ENCODE peak calls at places on chromosomes 1 and 21, in four cellular contexts. V is esophagus muscularis mucosa, P is Peyer's patch, E is endothelial cell of umbilical vein. X is an unnamed sample.

GRCh38 chr1:183808296-183809027 is 3.5 kb downstream of the RGL1 start:
- DNase-seq in P (no peak), E (no peak), V (no peak), X (no peak)

GRCh38 chr1:19122668-19123067 is 87.4 kb downstream of the UBR4 start:
- DNase-seq in P (no peak), V (no peak), E (no peak), X (no peak)

GRCh38 chr1:109356959-109357358 is 40.8 kb downstream of the SORT1 start:
- DNase-seq in P (no peak), V (no peak), E (no peak), X (no peak)

GRCh38 chr1:98323396-98323795 is 338.1 kb upstream of the SNX7 start:
- DNase-seq in E (peak; percentile 76), P (no peak), V (no peak), X (no peak)

GRCh38 chr1:237832803-237833202 is 57.9 kb downstream of the ZP4 start:
- DNase-seq in V (no peak), P (no peak), E (no peak), X (no peak)

GRCh38 chr1:36525166-36525565 is 42.5 kb upstream of the CSF3R start:
- DNase-seq in V (no peak), P (no peak), E (no peak), X (no peak)

GRCh38 chr21:45002381-45003204 is 62.8 kb downstream of the SLX9 start:
- DNase-seq in P (no peak), E (no peak), V (no peak), X (no peak)

GRCh38 chr1:81414417-81415087 is 386.2 kb upstream of the ADGRL2 start:
- DNase-seq in V (peak; percentile 94), E (peak; percentile 66), P (peak; percentile 35), X (peak; percentile 56)

GRCh38 chr1:206903687-206904086 is 6.4 kb downstream of the IL24 start:
- DNase-seq in V (no peak), E (no peak), P (no peak), X (no peak)

GRCh38 chr1:1906185-1907097 is 8.6 kb upstream of the CALML6 start:
- DNase-seq in V (no peak), P (peak; percentile 80), E (peak; percentile 78), X (peak; percentile 83)

GRCh38 chr1:79100385-79100784 is 93.9 kb upstream of the ADGRL4 start:
- DNase-seq in E (peak; percentile 43), V (no peak), P (no peak), X (no peak)

GRCh38 chr1:90712153-90712930 is 4.8 kb downstream of the BARHL2 start:
- DNase-seq in V (peak; percentile 66), P (no peak), E (no peak), X (peak; percentile 20)

GRCh38 chr1:226497991-226498689 is 50.4 kb upstream of the STUM start:
- DNase-seq in P (no peak), V (no peak), E (no peak), X (no peak)

GRCh38 chr1:102098536-102098935 is 101.8 kb upstream of the OLFM3 start:
- DNase-seq in V (no peak), E (no peak), P (no peak), X (no peak)

GRCh38 chr1:60813051-60813450 is 269.3 kb upstream of the NFIA start:
- DNase-seq in P (no peak), V (no peak), E (no peak), X (no peak)

GRCh38 chr1:114756949-114757454 is 782 bp downstream of the CSDE1 start:
- DNase-seq in V (no peak), E (no peak), P (no peak), X (no peak)

GRCh38 chr1:44484155-44484688 is 79.2 kb downstream of the RNF220 start:
- DNase-seq in E (peak; percentile 11), P (no peak), V (no peak), X (no peak)

GRCh38 chr1:119774746-119775495 is 6.2 kb upstream of the HMGCS2 start:
- DNase-seq in V (peak; percentile 82), P (no peak), E (no peak), X (no peak)

GRCh38 chr1:151579436-151580225 is 32.2 kb upstream of the SNX27 start:
- DNase-seq in E (no peak), V (no peak), P (no peak), X (no peak)

GRCh38 chr1:10220200-10220599 is 9.8 kb downstream of the KIF1B start:
- DNase-seq in V (no peak), E (no peak), P (no peak), X (no peak)

GRCh38 chr1:185996211-185996610 is 262.0 kb downstream of the HMCN1 start:
- DNase-seq in V (no peak), P (no peak), E (peak; percentile 47), X (no peak)

GRCh38 chr1:22611530-22611947 is 24.9 kb upstream of the C1QA start:
- DNase-seq in E (peak; percentile 53), V (no peak), P (no peak), X (no peak)

GRCh38 chr1:7447093-7447492 is 324.0 kb upstream of the VAMP3 start:
- DNase-seq in P (no peak), E (no peak), V (no peak), X (no peak)

GRCh38 chr1:170660874-170661645 is 2.9 kb upstream of the PRRX1 start:
- DNase-seq in E (peak; percentile 21), P (no peak), V (no peak), X (peak; percentile 17)

GRCh38 chr1:52825868-52826267 is 16.7 kb upstream of the ZYG11A start:
- DNase-seq in E (peak; percentile 25), P (no peak), V (no peak), X (peak; percentile 12)
- TF ChIP-seq CTCF in E (no peak), P (no peak), V (no peak), X (no peak)

GRCh38 chr1:200372095-200372884 is 37.5 kb downstream of the ZNF281 start:
- DNase-seq in E (peak; percentile 39), V (no peak), P (no peak), X (no peak)
- TF ChIP-seq CTCF in E (no peak), V (no peak), P (no peak), X (no peak)

GRCh38 chr1:218683224-218683623 is 338.1 kb downstream of the TGFB2 start:
- DNase-seq in P (no peak), V (no peak), E (no peak), X (no peak)
- TF ChIP-seq CTCF in P (no peak), V (no peak), E (no peak), X (no peak)

DNA sequence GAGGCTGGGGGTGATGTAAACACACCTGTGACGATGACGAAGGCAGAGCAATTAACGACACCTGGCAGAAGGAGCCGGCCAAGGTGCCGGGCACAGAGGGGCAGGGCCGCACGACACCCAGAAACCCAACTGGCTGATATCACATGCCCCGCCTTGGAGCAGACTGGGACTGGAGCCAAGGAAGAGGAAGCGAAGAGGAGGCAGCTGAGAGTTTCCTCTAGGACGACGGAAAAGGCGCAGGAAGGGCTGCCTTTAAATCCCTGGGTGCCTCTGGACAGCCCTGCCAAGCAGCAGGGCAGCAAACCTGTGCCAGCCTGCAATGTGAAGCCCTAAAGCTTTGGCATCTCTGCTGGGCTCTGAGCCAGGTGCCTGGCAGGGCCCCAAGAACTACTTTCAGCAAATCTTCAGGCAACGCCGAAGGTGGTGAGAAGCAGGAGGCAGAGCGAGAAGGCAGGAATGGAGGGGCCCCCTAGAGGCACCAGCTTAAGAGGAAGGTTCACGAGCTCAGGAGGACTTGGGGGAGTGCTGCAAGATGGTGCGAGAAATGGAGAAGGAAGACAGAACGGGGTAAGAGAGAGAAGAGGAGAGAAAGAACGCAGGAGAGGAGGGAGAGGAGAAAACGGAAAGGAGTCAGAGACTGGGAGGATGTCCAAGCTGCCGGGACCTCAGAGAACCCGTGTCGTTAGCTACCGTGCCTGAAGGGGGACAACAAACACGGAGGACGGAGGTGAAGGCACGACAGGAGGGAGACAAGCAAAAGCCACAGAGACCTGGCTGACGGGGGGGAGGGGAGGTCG is 25.3 kb upstream of the PEF1 start:
- DNase-seq in E (peak; percentile 77), V (no peak), P (peak; percentile 27), X (no peak)
- TF ChIP-seq CTCF in E (peak; percentile 29), V (peak; percentile 22), P (no peak), X (no peak)

GRCh38 chr1:94792876-94793605 is 27.1 kb upstream of the SLC44A3 start:
- DNase-seq in P (no peak), E (peak; percentile 91), V (no peak), X (no peak)

GRCh38 chr1:94795321-94795899 is 24.7 kb upstream of the SLC44A3 start:
- DNase-seq in E (peak; percentile 95), P (peak; percentile 24), V (no peak), X (no peak)

GRCh38 chr1:94790670-94791069 is 29.5 kb upstream of the SLC44A3 start:
- DNase-seq in E (no peak), P (no peak), V (peak; percentile 17), X (no peak)

GRCh38 chr1:94790246-94790645 is 29.9 kb upstream of the SLC44A3 start:
- DNase-seq in V (no peak), E (peak; percentile 44), P (no peak), X (no peak)

DNA sequence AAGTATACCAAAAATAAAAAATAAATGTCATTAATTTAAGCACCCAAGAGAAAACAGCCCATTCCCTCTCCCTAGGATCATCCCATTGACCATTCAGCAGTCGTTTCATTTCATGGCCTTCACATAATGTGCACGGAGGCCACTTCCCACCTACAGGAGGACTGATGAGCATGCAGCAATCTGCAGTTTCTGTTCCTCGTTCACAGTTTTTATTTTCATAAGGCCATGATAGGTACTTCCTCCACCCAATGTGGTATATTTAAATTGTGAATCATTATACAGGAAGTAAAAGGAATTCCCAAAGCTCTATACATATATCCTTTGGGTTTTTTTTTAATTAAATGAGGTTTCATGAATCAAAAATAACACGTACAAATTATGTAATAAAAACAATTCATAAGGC is 27.7 kb upstream of the SLC44A3 start:
- DNase-seq in V (peak; percentile 79), E (no peak), P (peak; percentile 32), X (peak; percentile 47)
- TF ChIP-seq CTCF in V (peak; percentile 39), E (no peak), P (no peak), X (no peak)

GRCh38 chr1:209456878-209457277 is 126.6 kb upstream of the CAMK1G start:
- DNase-seq in P (no peak), E (no peak), V (no peak), X (no peak)

GRCh38 chr1:209455666-209456065 is 127.8 kb upstream of the CAMK1G start:
- DNase-seq in E (no peak), P (no peak), V (no peak), X (no peak)

GRCh38 chr1:209454340-209455014 is 129.0 kb upstream of the CAMK1G start:
- DNase-seq in V (no peak), P (no peak), E (no peak), X (no peak)

GRCh38 chr1:209455133-209455532 is 128.4 kb upstream of the CAMK1G start:
- DNase-seq in E (no peak), V (no peak), P (no peak), X (no peak)

DNA sequence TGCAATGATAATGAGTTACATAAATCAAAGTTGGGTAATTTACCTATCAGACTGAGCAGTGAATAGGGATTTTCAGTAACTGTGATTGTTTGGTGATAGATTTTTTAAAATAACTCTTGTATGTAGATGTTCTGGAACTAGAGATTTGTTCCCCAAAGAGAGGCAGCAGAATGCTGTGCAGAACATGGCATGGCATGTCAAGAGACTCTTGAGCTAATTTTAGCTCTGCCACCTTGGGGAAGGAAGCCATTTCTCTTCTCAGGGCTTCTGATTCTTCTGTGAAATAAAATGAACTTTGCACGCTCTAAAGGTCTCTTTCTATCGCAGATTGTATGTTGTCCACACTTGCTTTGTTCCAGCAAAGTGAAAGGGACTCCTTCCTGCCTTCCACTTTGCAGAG is 125.9 kb upstream of the CAMK1G start:
- DNase-seq in E (no peak), V (no peak), P (no peak), X (no peak)
- TF ChIP-seq CTCF in E (no peak), V (no peak), P (no peak), X (no peak)